ENCODE peak calls at places on chromosomes 2 and 18, in ten cellular contexts. One of them, this sample, is unnamed.

GRCh38 chr2:27049422-27050280 is 1.8 kb upstream of the AGBL5 start:
- DNase-seq in heart right ventricle: peak; percentile 37
- DNase-seq in sigmoid colon: peak; percentile 78
- DNase-seq in tibial artery: no peak
- DNase-seq in thoracic aorta: no peak
- DNase-seq in SK-N-SH: peak; percentile 88
- DNase-seq in DND-41: peak; percentile 66
- DNase-seq in fibroblast of lung: no peak
- DNase-seq in OCI-LY7: peak; percentile 61
- DNase-seq in Peyer's patch: no peak
- DNase-seq in this sample: no peak

GRCh38 chr2:240919161-240919781 is 13.1 kb downstream of the CROCC2 start:
- DNase-seq in sigmoid colon: peak; percentile 45
- DNase-seq in SK-N-SH: peak; percentile 34
- DNase-seq in tibial artery: peak; percentile 18
- DNase-seq in heart right ventricle: peak; percentile 2
- DNase-seq in DND-41: no peak
- DNase-seq in OCI-LY7: no peak
- DNase-seq in Peyer's patch: peak; percentile 40
- DNase-seq in fibroblast of lung: no peak
- DNase-seq in thoracic aorta: no peak
- DNase-seq in this sample: no peak

GRCh38 chr2:99480390-99480789 is 9.4 kb downstream of the REV1 start:
- DNase-seq in tibial artery: no peak
- DNase-seq in OCI-LY7: no peak
- DNase-seq in SK-N-SH: no peak
- DNase-seq in Peyer's patch: no peak
- DNase-seq in fibroblast of lung: peak; percentile 41
- DNase-seq in sigmoid colon: no peak
- DNase-seq in thoracic aorta: no peak
- DNase-seq in heart right ventricle: no peak
- DNase-seq in DND-41: no peak
- DNase-seq in this sample: no peak

GRCh38 chr2:102422910-102423309 is at the start of gene IL18RAP:
- DNase-seq in heart right ventricle: no peak
- DNase-seq in sigmoid colon: no peak
- DNase-seq in OCI-LY7: no peak
- DNase-seq in Peyer's patch: no peak
- DNase-seq in fibroblast of lung: no peak
- DNase-seq in DND-41: no peak
- DNase-seq in SK-N-SH: no peak
- DNase-seq in thoracic aorta: no peak
- DNase-seq in tibial artery: no peak
- DNase-seq in this sample: no peak

GRCh38 chr2:118198268-118198667 is 110.0 kb downstream of the INSIG2 start:
- DNase-seq in Peyer's patch: no peak
- DNase-seq in DND-41: no peak
- DNase-seq in tibial artery: no peak
- DNase-seq in heart right ventricle: no peak
- DNase-seq in SK-N-SH: no peak
- DNase-seq in sigmoid colon: no peak
- DNase-seq in fibroblast of lung: no peak
- DNase-seq in thoracic aorta: no peak
- DNase-seq in OCI-LY7: no peak
- DNase-seq in this sample: no peak

GRCh38 chr2:46420945-46421344 is 58.4 kb upstream of the TMEM247 start:
- DNase-seq in thoracic aorta: no peak
- DNase-seq in SK-N-SH: no peak
- DNase-seq in fibroblast of lung: no peak
- DNase-seq in DND-41: no peak
- DNase-seq in heart right ventricle: no peak
- DNase-seq in OCI-LY7: no peak
- DNase-seq in tibial artery: no peak
- DNase-seq in sigmoid colon: no peak
- DNase-seq in Peyer's patch: no peak
- DNase-seq in this sample: no peak

GRCh38 chr2:63326473-63326872 is 261.8 kb downstream of the WDPCP start:
- DNase-seq in DND-41: no peak
- DNase-seq in Peyer's patch: no peak
- DNase-seq in OCI-LY7: no peak
- DNase-seq in heart right ventricle: no peak
- DNase-seq in thoracic aorta: no peak
- DNase-seq in fibroblast of lung: no peak
- DNase-seq in sigmoid colon: no peak
- DNase-seq in tibial artery: no peak
- DNase-seq in SK-N-SH: no peak
- DNase-seq in this sample: no peak

GRCh38 chr2:85161626-85161960 is 28.4 kb downstream of the TCF7L1 start:
- DNase-seq in tibial artery: no peak
- DNase-seq in DND-41: no peak
- DNase-seq in heart right ventricle: no peak
- DNase-seq in fibroblast of lung: peak; percentile 66
- DNase-seq in sigmoid colon: no peak
- DNase-seq in thoracic aorta: no peak
- DNase-seq in OCI-LY7: no peak
- DNase-seq in SK-N-SH: no peak
- DNase-seq in Peyer's patch: peak; percentile 41
- DNase-seq in this sample: no peak

GRCh38 chr18:79921984-79922965 is 29.2 kb downstream of the SLC66A2 start:
- DNase-seq in sigmoid colon: peak; percentile 22
- DNase-seq in SK-N-SH: no peak
- DNase-seq in OCI-LY7: no peak
- DNase-seq in tibial artery: no peak
- DNase-seq in DND-41: no peak
- DNase-seq in heart right ventricle: no peak
- DNase-seq in thoracic aorta: no peak
- DNase-seq in Peyer's patch: no peak
- DNase-seq in fibroblast of lung: no peak
- DNase-seq in this sample: no peak

GRCh38 chr18:49548266-49548665 is 13.6 kb upstream of the LIPG start:
- DNase-seq in DND-41: no peak
- DNase-seq in OCI-LY7: no peak
- DNase-seq in SK-N-SH: no peak
- DNase-seq in heart right ventricle: no peak
- DNase-seq in thoracic aorta: no peak
- DNase-seq in sigmoid colon: no peak
- DNase-seq in Peyer's patch: no peak
- DNase-seq in fibroblast of lung: peak; percentile 92
- DNase-seq in tibial artery: no peak
- DNase-seq in this sample: no peak

GRCh38 chr2:71711470-71711857 is 258.1 kb downstream of the DYSF start:
- DNase-seq in sigmoid colon: peak; percentile 72
- DNase-seq in fibroblast of lung: peak; percentile 31
- DNase-seq in Peyer's patch: peak; percentile 28
- DNase-seq in OCI-LY7: no peak
- DNase-seq in SK-N-SH: no peak
- DNase-seq in DND-41: no peak
- DNase-seq in heart right ventricle: no peak
- DNase-seq in thoracic aorta: no peak
- DNase-seq in tibial artery: peak; percentile 58
- DNase-seq in this sample: peak; percentile 25

DNA sequence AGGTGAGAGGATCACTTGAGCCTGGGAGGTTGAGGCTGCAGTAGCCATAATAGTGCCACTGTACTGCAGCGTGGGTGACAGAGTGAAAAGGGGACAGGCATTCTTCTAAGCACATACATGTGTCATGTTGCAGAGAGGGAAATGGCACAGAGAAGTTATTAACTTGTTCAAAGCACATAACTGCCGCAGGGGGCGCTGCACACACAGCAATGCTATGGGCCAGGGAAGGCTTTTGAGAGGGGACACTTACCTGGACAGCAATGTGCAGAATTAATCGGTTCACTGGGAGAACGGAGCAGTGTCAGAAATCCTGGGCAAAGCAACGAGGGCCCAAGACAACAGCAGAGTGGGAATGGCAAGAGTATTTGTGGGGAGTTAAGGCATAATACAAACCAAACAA is 2.4 kb downstream of the SCYGR8 start:
- DNase-seq in SK-N-SH: no peak
- DNase-seq in tibial artery: no peak
- DNase-seq in DND-41: no peak
- DNase-seq in sigmoid colon: no peak
- DNase-seq in thoracic aorta: no peak
- DNase-seq in heart right ventricle: no peak
- DNase-seq in Peyer's patch: no peak
- DNase-seq in fibroblast of lung: no peak
- DNase-seq in OCI-LY7: no peak
- DNase-seq in this sample: no peak
- TF ChIP-seq CTCF in SK-N-SH: no peak
- TF ChIP-seq CTCF in tibial artery: no peak
- TF ChIP-seq CTCF in DND-41: no peak
- TF ChIP-seq CTCF in sigmoid colon: no peak
- TF ChIP-seq CTCF in thoracic aorta: no peak
- TF ChIP-seq CTCF in heart right ventricle: no peak
- TF ChIP-seq CTCF in Peyer's patch: no peak
- TF ChIP-seq CTCF in fibroblast of lung: peak; percentile 22
- TF ChIP-seq CTCF in OCI-LY7: peak; percentile 35
- TF ChIP-seq CTCF in this sample: peak; percentile 68

GRCh38 chr18:77487951-77488740 is 238.5 kb downstream of the GALR1 start:
- DNase-seq in heart right ventricle: no peak
- DNase-seq in DND-41: no peak
- DNase-seq in thoracic aorta: no peak
- DNase-seq in Peyer's patch: no peak
- DNase-seq in OCI-LY7: peak; percentile 1
- DNase-seq in SK-N-SH: no peak
- DNase-seq in fibroblast of lung: no peak
- DNase-seq in tibial artery: no peak
- DNase-seq in sigmoid colon: no peak
- DNase-seq in this sample: no peak

GRCh38 chr18:77481541-77481940 is 231.9 kb downstream of the GALR1 start:
- DNase-seq in OCI-LY7: no peak
- DNase-seq in Peyer's patch: no peak
- DNase-seq in sigmoid colon: no peak
- DNase-seq in heart right ventricle: peak; percentile 19
- DNase-seq in fibroblast of lung: no peak
- DNase-seq in SK-N-SH: no peak
- DNase-seq in DND-41: no peak
- DNase-seq in tibial artery: no peak
- DNase-seq in thoracic aorta: no peak
- DNase-seq in this sample: no peak

GRCh38 chr18:77482190-77482928 is 232.7 kb downstream of the GALR1 start:
- DNase-seq in tibial artery: no peak
- DNase-seq in fibroblast of lung: no peak
- DNase-seq in heart right ventricle: no peak
- DNase-seq in OCI-LY7: no peak
- DNase-seq in thoracic aorta: no peak
- DNase-seq in sigmoid colon: no peak
- DNase-seq in DND-41: no peak
- DNase-seq in SK-N-SH: no peak
- DNase-seq in Peyer's patch: no peak
- DNase-seq in this sample: peak; percentile 14

DNA sequence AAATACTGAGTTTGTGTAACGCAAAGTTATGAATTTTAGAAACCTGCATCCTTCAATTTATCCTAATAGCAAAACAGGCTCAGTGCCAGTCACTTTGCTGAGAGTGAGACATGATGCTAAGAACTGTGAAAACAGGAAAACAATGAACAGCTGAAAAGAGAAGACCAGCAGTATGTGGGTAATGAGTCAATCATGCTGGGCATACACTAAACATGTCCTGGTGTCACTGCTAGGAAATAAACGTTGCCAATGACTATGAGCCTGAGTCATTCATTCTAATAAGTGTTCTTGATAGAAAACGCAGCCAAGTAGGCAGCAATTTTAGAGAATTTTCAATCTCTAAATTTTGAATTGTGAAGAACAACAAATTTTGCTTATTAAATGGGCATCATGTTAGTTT is 237.3 kb downstream of the GALR1 start:
- DNase-seq in fibroblast of lung: no peak
- DNase-seq in OCI-LY7: no peak
- DNase-seq in tibial artery: no peak
- DNase-seq in thoracic aorta: no peak
- DNase-seq in SK-N-SH: no peak
- DNase-seq in DND-41: no peak
- DNase-seq in sigmoid colon: no peak
- DNase-seq in Peyer's patch: no peak
- DNase-seq in heart right ventricle: no peak
- DNase-seq in this sample: no peak
- H3K36me3 ChIP-seq in fibroblast of lung: no peaks in the 10 kb centered on the region
- H3K36me3 ChIP-seq in OCI-LY7: no peaks in the 10 kb centered on the region
- H3K36me3 ChIP-seq in tibial artery: no peaks in the 10 kb centered on the region
- H3K36me3 ChIP-seq in thoracic aorta: no peaks in the 10 kb centered on the region
- H3K36me3 ChIP-seq in SK-N-SH: no peaks in the 10 kb centered on the region
- H3K36me3 ChIP-seq in DND-41: no peaks in the 10 kb centered on the region
- H3K36me3 ChIP-seq in sigmoid colon: no peaks in the 10 kb centered on the region
- H3K36me3 ChIP-seq in Peyer's patch: no peaks in the 10 kb centered on the region
- H3K36me3 ChIP-seq in heart right ventricle: no peaks in the 10 kb centered on the region
- H3K36me3 ChIP-seq in this sample: no peaks in the 10 kb centered on the region

GRCh38 chr2:43184339-43184895 is 42.0 kb downstream of the ZFP36L2 start:
- DNase-seq in OCI-LY7: no peak
- DNase-seq in thoracic aorta: no peak
- DNase-seq in sigmoid colon: no peak
- DNase-seq in fibroblast of lung: peak; percentile 95
- DNase-seq in tibial artery: no peak
- DNase-seq in heart right ventricle: no peak
- DNase-seq in SK-N-SH: no peak
- DNase-seq in DND-41: no peak
- DNase-seq in Peyer's patch: peak; percentile 87
- DNase-seq in this sample: peak; percentile 75

GRCh38 chr2:43188561-43189386 is 37.6 kb downstream of the ZFP36L2 start:
- DNase-seq in sigmoid colon: no peak
- DNase-seq in tibial artery: no peak
- DNase-seq in DND-41: no peak
- DNase-seq in thoracic aorta: no peak
- DNase-seq in OCI-LY7: no peak
- DNase-seq in fibroblast of lung: no peak
- DNase-seq in heart right ventricle: no peak
- DNase-seq in SK-N-SH: no peak
- DNase-seq in Peyer's patch: no peak
- DNase-seq in this sample: no peak

GRCh38 chr2:43185146-43185545 is 41.3 kb downstream of the ZFP36L2 start:
- DNase-seq in DND-41: no peak
- DNase-seq in Peyer's patch: no peak
- DNase-seq in fibroblast of lung: peak; percentile 32
- DNase-seq in SK-N-SH: no peak
- DNase-seq in heart right ventricle: no peak
- DNase-seq in tibial artery: no peak
- DNase-seq in OCI-LY7: no peak
- DNase-seq in thoracic aorta: no peak
- DNase-seq in sigmoid colon: no peak
- DNase-seq in this sample: no peak

GRCh38 chr2:43186679-43187374 is 39.6 kb downstream of the ZFP36L2 start:
- DNase-seq in heart right ventricle: no peak
- DNase-seq in fibroblast of lung: no peak
- DNase-seq in sigmoid colon: peak; percentile 75
- DNase-seq in SK-N-SH: no peak
- DNase-seq in Peyer's patch: peak; percentile 73
- DNase-seq in OCI-LY7: no peak
- DNase-seq in tibial artery: peak; percentile 49
- DNase-seq in DND-41: no peak
- DNase-seq in thoracic aorta: no peak
- DNase-seq in this sample: no peak

GRCh38 chr2:43186321-43186678 is 40.1 kb downstream of the ZFP36L2 start:
- DNase-seq in heart right ventricle: no peak
- DNase-seq in DND-41: no peak
- DNase-seq in OCI-LY7: no peak
- DNase-seq in Peyer's patch: no peak
- DNase-seq in tibial artery: no peak
- DNase-seq in SK-N-SH: no peak
- DNase-seq in fibroblast of lung: no peak
- DNase-seq in thoracic aorta: no peak
- DNase-seq in sigmoid colon: no peak
- DNase-seq in this sample: no peak
- H3K27ac ChIP-seq in heart right ventricle: peak overlapping the region; percentile 64
- H3K27ac ChIP-seq in DND-41: peak overlapping the region; percentile 46
- H3K27ac ChIP-seq in OCI-LY7: no peak overlapping the region
- H3K27ac ChIP-seq in Peyer's patch: peak overlapping the region; percentile 58
- H3K27ac ChIP-seq in tibial artery: no peak overlapping the region
- H3K27ac ChIP-seq in SK-N-SH: no peak overlapping the region
- H3K27ac ChIP-seq in fibroblast of lung: no peak overlapping the region
- H3K27ac ChIP-seq in thoracic aorta: no peak overlapping the region
- H3K27ac ChIP-seq in sigmoid colon: peak overlapping the region; percentile 37
- H3K27ac ChIP-seq in this sample: no peak overlapping the region

GRCh38 chr2:207532676-207533075 is 2.9 kb downstream of the CREB1 start:
- DNase-seq in OCI-LY7: no peak
- DNase-seq in heart right ventricle: no peak
- DNase-seq in Peyer's patch: peak; percentile 42
- DNase-seq in SK-N-SH: no peak
- DNase-seq in fibroblast of lung: no peak
- DNase-seq in tibial artery: no peak
- DNase-seq in sigmoid colon: no peak
- DNase-seq in thoracic aorta: no peak
- DNase-seq in DND-41: no peak
- DNase-seq in this sample: no peak
- TF ChIP-seq CTCF in OCI-LY7: no peak
- TF ChIP-seq CTCF in heart right ventricle: no peak
- TF ChIP-seq CTCF in Peyer's patch: no peak
- TF ChIP-seq CTCF in SK-N-SH: no peak
- TF ChIP-seq CTCF in fibroblast of lung: no peak
- TF ChIP-seq CTCF in tibial artery: no peak
- TF ChIP-seq CTCF in sigmoid colon: no peak
- TF ChIP-seq CTCF in thoracic aorta: no peak
- TF ChIP-seq CTCF in DND-41: no peak
- TF ChIP-seq CTCF in this sample: no peak

This sample was measured in brain microvascular endothelial cell.